ENCODE peak calls at places on chromosomes 13 and 19, in six cellular contexts. Y, J, Z, E, N and H are unnamed samples.

GRCh38 chr19:35911790-35912189 is 3.7 kb upstream of the TYROBP start:
- DNase-seq in Y (no peak), J (peak), Z (no peak), E (no peak), N (no peak), H (no peak)

GRCh38 chr13:40271931-40272775 is 394.3 kb downstream of the FOXO1 start:
- DNase-seq in Y (peak), J (peak), Z (peak), E (peak), N (peak), H (peak)

GRCh38 chr13:77056382-77056781 is 29.4 kb upstream of the FBXL3 start:
- DNase-seq in Y (no peak), J (no peak), Z (no peak), E (no peak), N (no peak), H (no peak)

GRCh38 chr19:38989066-38989605 is 13.6 kb upstream of the FBXO17 start:
- DNase-seq in Y (peak), J (no peak), Z (no peak), E (peak), N (no peak), H (no peak)

GRCh38 chr13:33519561-33520479 is 234.3 kb upstream of the STARD13 start:
- DNase-seq in Y (no peak), J (peak), Z (no peak), E (peak), N (peak), H (no peak)

GRCh38 chr13:102846261-102847015 is 606 bp downstream of the ERCC5 start:
- DNase-seq in Y (peak), J (peak), Z (peak), E (peak), N (no peak), H (no peak)

GRCh38 chr13:75666646-75667351 is 30.7 kb downstream of the LMO7 start:
- DNase-seq in Y (no peak), J (peak), Z (no peak), E (peak), N (no peak), H (no peak)

GRCh38 chr13:44340508-44340907 is 33.1 kb upstream of the SERP2 start:
- DNase-seq in Y (no peak), J (no peak), Z (no peak), E (no peak), N (no peak), H (no peak)

GRCh38 chr19:38826856-38827551 is 4.6 kb downstream of the ECH1 start:
- DNase-seq in Y (no peak), J (no peak), Z (no peak), E (no peak), N (no peak), H (no peak)

GRCh38 chr19:9584073-9584833 is at the start of gene ZNF121:
- DNase-seq in Y (peak), J (peak), Z (peak), E (peak), N (no peak), H (peak)

GRCh38 chr19:34330116-34330515 is 34.9 kb upstream of the GPI start:
- DNase-seq in Y (no peak), J (no peak), Z (no peak), E (no peak), N (no peak), H (no peak)

GRCh38 chr19:6753178-6754031 is 13.8 kb downstream of the SH2D3A start:
- DNase-seq in Y (peak), J (no peak), Z (peak), E (peak), N (no peak), H (no peak)

GRCh38 chr13:43544011-43544410 is 242.8 kb downstream of the ENOX1 start:
- DNase-seq in Y (no peak), J (peak), Z (peak), E (peak), N (no peak), H (no peak)

GRCh38 chr13:28494861-28495585 is at the start of gene FLT1:
- DNase-seq in Y (peak), J (peak), Z (peak), E (no peak), N (no peak), H (no peak)

GRCh38 chr13:29270536-29271045 is 324.9 kb downstream of the SLC7A1 start:
- DNase-seq in Y (no peak), J (no peak), Z (no peak), E (no peak), N (no peak), H (no peak)

GRCh38 chr13:48235814-48236135 is 2.8 kb downstream of the ITM2B start:
- DNase-seq in Y (no peak), J (no peak), Z (no peak), E (no peak), N (no peak), H (no peak)

GRCh38 chr19:11018179-11018578 is 57.3 kb downstream of the SMARCA4 start:
- DNase-seq in Y (no peak), J (peak), Z (peak), E (no peak), N (no peak), H (no peak)

GRCh38 chr13:33363328-33363727 is 77.8 kb upstream of the STARD13 start:
- DNase-seq in Y (no peak), J (no peak), Z (no peak), E (no peak), N (no peak), H (no peak)

GRCh38 chr13:37427843-37428494 is 170.6 kb downstream of the POSTN start:
- DNase-seq in Y (no peak), J (no peak), Z (no peak), E (no peak), N (no peak), H (no peak)

GRCh38 chr19:3554254-3555083 is 2.9 kb downstream of the MFSD12 start:
- DNase-seq in Y (no peak), J (no peak), Z (no peak), E (no peak), N (no peak), H (no peak)

GRCh38 chr19:3556423-3556977 is 886 bp downstream of the MFSD12 start:
- DNase-seq in Y (no peak), J (no peak), Z (no peak), E (no peak), N (no peak), H (no peak)

GRCh38 chr19:3557461-3558248 is at the start of gene MFSD12:
- DNase-seq in Y (peak), J (peak), Z (peak), E (peak), N (peak), H (peak)

GRCh38 chr19:3555653-3556422 is 1.5 kb downstream of the MFSD12 start:
- DNase-seq in Y (no peak), J (no peak), Z (no peak), E (no peak), N (no peak), H (no peak)

DNA sequence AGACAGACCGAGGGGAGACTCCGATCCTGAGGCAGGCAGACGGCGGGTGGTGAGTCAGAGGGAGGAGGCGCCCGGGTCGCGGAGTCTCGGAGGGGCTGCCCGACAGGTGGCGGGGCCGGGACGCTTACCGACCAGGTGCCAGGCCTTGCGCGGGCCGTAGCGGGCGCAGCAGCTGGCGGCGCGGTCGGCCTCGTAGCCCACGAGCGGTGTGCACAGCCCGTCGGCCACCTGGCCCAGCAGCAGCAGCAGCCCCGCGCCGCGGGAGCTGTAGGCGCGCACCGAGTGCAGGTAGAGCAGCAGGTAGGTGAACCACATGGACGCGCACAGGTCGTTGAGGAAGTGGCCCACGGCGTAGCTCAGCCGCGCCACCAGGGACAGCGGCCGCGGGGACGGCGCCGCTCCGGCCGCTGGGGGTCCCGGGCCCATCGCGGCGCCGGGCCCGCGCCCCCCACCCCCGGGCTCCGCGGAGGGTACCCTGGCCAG is 367 bp downstream of the MFSD12 start:
- DNase-seq in Y (no peak), J (peak), Z (no peak), E (no peak), N (no peak), H (no peak)
- TF ChIP-seq CTCF in Y (no peak), J (no peak), Z (no peak), E (no peak), N (no peak), H (peak)

GRCh38 chr19:41548047-41548446 is 27.9 kb upstream of the CEACAM21 start:
- DNase-seq in Y (no peak), J (no peak), Z (no peak), E (no peak), N (no peak), H (no peak)

GRCh38 chr19:41551711-41552110 is 24.3 kb upstream of the CEACAM21 start:
- DNase-seq in Y (no peak), J (no peak), Z (no peak), E (no peak), N (no peak), H (no peak)

GRCh38 chr19:41551212-41551610 is 24.8 kb upstream of the CEACAM21 start:
- DNase-seq in Y (no peak), J (no peak), Z (no peak), E (no peak), N (no peak), H (no peak)

GRCh38 chr19:41547569-41547968 is 28.4 kb upstream of the CEACAM21 start:
- DNase-seq in Y (no peak), J (no peak), Z (no peak), E (no peak), N (no peak), H (no peak)

GRCh38 chr19:41548954-41549688 is 26.8 kb upstream of the CEACAM21 start:
- DNase-seq in Y (peak), J (no peak), Z (no peak), E (no peak), N (no peak), H (no peak)
- H3K4me3 ChIP-seq in Y (peak), J (no peak), Z (no peak), E (no peak), N (no peak), H (no peak)

DNA sequence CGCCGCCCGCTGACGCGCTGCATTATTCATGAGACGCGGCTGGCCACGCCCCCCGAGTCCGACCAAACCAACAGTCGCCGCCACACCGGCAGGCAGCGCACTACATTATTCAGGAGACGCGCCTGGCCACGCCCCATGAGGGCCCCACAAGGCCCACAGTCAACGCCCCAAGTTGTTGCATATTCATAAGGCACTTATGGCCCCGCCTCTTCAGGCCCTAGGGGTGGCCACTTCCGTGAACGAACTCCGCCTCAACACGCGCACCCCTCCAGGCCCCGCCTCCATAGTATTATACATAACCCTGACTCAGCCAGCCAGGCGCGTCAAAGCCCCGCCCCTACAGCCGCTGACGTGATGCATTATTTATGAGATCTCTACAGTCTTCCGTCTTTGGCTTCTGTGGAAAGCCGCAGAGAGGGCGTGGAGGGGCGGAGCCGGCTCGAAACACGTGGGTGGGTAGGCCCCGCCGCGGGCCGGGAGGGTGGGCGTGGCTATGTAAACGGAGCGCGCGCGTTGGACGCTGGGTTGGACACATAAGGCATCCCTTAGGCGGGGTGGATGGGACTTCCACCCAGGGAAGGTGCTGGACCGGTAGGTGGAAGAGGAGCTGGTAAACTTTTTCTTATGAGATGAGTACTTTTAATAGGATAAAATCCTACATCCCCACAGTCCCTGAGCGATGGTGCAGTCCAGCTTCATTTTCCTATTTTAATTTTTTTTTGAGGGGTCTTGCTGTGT is 423 bp upstream of the ELL start:
- DNase-seq in Y (peak), J (peak), Z (peak), E (peak), N (peak), H (peak)
- TF ChIP-seq CTCF in Y (no peak), J (no peak), Z (peak), E (peak), N (no peak), H (peak)

DNA sequence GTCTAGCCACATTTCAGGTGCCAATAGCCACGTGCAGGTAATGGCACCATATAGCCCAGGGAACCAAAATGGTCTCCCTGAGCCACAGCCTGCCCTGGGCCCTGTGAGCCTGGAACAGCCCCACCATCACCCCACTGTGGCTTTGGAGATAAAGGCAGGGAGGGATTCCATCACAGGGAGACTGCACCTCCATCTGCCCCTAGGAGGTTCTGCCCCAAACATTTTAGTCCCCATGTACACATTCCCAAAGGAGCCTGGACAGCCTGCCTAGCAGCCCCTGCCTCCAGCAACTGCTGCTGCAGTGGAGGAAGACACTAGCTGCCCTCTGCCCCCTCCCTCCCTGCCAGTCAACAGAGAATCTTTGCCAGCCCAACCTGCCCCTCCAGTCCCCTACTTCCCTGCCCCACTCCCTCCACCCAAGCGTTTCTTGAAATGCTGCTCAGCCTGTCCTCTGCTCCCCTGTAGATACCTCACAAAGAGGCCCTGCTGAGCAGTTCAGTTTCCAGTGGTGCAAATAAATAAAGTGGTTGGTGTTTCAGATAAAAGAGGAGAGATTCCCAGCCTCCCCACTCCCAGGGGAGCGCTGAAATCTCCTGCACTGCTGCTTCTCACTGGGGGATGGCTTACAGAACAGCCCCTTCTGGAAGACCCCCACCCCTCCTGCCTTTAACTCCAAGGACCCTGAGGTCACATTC is 921.8 kb downstream of the UQCRFS1 start:
- DNase-seq in Y (peak), J (no peak), Z (no peak), E (no peak), N (no peak), H (no peak)
- H3K4me3 ChIP-seq in Y (no peak), J (no peak), Z (no peak), E (no peak), N (no peak), H (no peak)